ENCODE peak calls at places on chromosomes 12 and 14, in eight cellular contexts. One of them, this sample, is unnamed.

GRCh38 chr12:95694148-95694547 is 96.4 kb downstream of the NTN4 start:
- DNase-seq in nephron progenitor cell: no peak
- DNase-seq in aorta: peak
- DNase-seq in stimulated activated CD8-positive, alpha-beta memory T cell treated with anti-CD3 and anti-CD28 coated beads, Interleukin-2, amount 100 ng/mL, for 48 hours: no peak
- DNase-seq in activated CD4-positive, alpha-beta T cell treated with anti-CD3 and anti-CD28 coated beads, Interleukin-2, amount 50 U/mL, for 24 hours: no peak
- DNase-seq in Daoy: no peak
- DNase-seq in epithelial cell of proximal tubule: no peak
- DNase-seq in C1 segment of cervical spinal cord: no peak
- DNase-seq in this sample: no peak

GRCh38 chr12:57195655-57196371 is 20.8 kb upstream of the NXPH4 start:
- DNase-seq in nephron progenitor cell: no peak
- DNase-seq in aorta: no peak
- DNase-seq in stimulated activated CD8-positive, alpha-beta memory T cell treated with anti-CD3 and anti-CD28 coated beads, Interleukin-2, amount 100 ng/mL, for 48 hours: no peak
- DNase-seq in activated CD4-positive, alpha-beta T cell treated with anti-CD3 and anti-CD28 coated beads, Interleukin-2, amount 50 U/mL, for 24 hours: no peak
- DNase-seq in Daoy: peak
- DNase-seq in epithelial cell of proximal tubule: no peak
- DNase-seq in C1 segment of cervical spinal cord: no peak
- DNase-seq in this sample: no peak

GRCh38 chr14:64826333-64826732 is 53.4 kb downstream of the SPTB start:
- DNase-seq in nephron progenitor cell: no peak
- DNase-seq in aorta: no peak
- DNase-seq in stimulated activated CD8-positive, alpha-beta memory T cell treated with anti-CD3 and anti-CD28 coated beads, Interleukin-2, amount 100 ng/mL, for 48 hours: no peak
- DNase-seq in activated CD4-positive, alpha-beta T cell treated with anti-CD3 and anti-CD28 coated beads, Interleukin-2, amount 50 U/mL, for 24 hours: no peak
- DNase-seq in Daoy: no peak
- DNase-seq in epithelial cell of proximal tubule: no peak
- DNase-seq in C1 segment of cervical spinal cord: no peak
- DNase-seq in this sample: no peak

GRCh38 chr12:68873316-68873715 is 59.7 kb downstream of the CPM start:
- DNase-seq in nephron progenitor cell: no peak
- DNase-seq in aorta: no peak
- DNase-seq in stimulated activated CD8-positive, alpha-beta memory T cell treated with anti-CD3 and anti-CD28 coated beads, Interleukin-2, amount 100 ng/mL, for 48 hours: no peak
- DNase-seq in activated CD4-positive, alpha-beta T cell treated with anti-CD3 and anti-CD28 coated beads, Interleukin-2, amount 50 U/mL, for 24 hours: no peak
- DNase-seq in Daoy: no peak
- DNase-seq in epithelial cell of proximal tubule: no peak
- DNase-seq in C1 segment of cervical spinal cord: no peak
- DNase-seq in this sample: no peak

GRCh38 chr12:82708507-82708906 is 21.8 kb downstream of the TMTC2 start:
- DNase-seq in nephron progenitor cell: no peak
- DNase-seq in aorta: no peak
- DNase-seq in stimulated activated CD8-positive, alpha-beta memory T cell treated with anti-CD3 and anti-CD28 coated beads, Interleukin-2, amount 100 ng/mL, for 48 hours: no peak
- DNase-seq in activated CD4-positive, alpha-beta T cell treated with anti-CD3 and anti-CD28 coated beads, Interleukin-2, amount 50 U/mL, for 24 hours: no peak
- DNase-seq in Daoy: no peak
- DNase-seq in epithelial cell of proximal tubule: no peak
- DNase-seq in C1 segment of cervical spinal cord: peak
- DNase-seq in this sample: no peak

GRCh38 chr14:50085570-50086315 is 30.6 kb downstream of the VCPKMT start:
- DNase-seq in nephron progenitor cell: no peak
- DNase-seq in aorta: no peak
- DNase-seq in stimulated activated CD8-positive, alpha-beta memory T cell treated with anti-CD3 and anti-CD28 coated beads, Interleukin-2, amount 100 ng/mL, for 48 hours: no peak
- DNase-seq in activated CD4-positive, alpha-beta T cell treated with anti-CD3 and anti-CD28 coated beads, Interleukin-2, amount 50 U/mL, for 24 hours: no peak
- DNase-seq in Daoy: peak
- DNase-seq in epithelial cell of proximal tubule: no peak
- DNase-seq in C1 segment of cervical spinal cord: no peak
- DNase-seq in this sample: no peak

GRCh38 chr12:65977384-65977783 is 153.1 kb downstream of the HMGA2 start:
- DNase-seq in nephron progenitor cell: no peak
- DNase-seq in aorta: no peak
- DNase-seq in stimulated activated CD8-positive, alpha-beta memory T cell treated with anti-CD3 and anti-CD28 coated beads, Interleukin-2, amount 100 ng/mL, for 48 hours: no peak
- DNase-seq in activated CD4-positive, alpha-beta T cell treated with anti-CD3 and anti-CD28 coated beads, Interleukin-2, amount 50 U/mL, for 24 hours: no peak
- DNase-seq in Daoy: peak
- DNase-seq in epithelial cell of proximal tubule: no peak
- DNase-seq in C1 segment of cervical spinal cord: no peak
- DNase-seq in this sample: no peak

GRCh38 chr12:64733857-64734256 is 25.3 kb downstream of the GNS start:
- DNase-seq in nephron progenitor cell: no peak
- DNase-seq in aorta: peak
- DNase-seq in stimulated activated CD8-positive, alpha-beta memory T cell treated with anti-CD3 and anti-CD28 coated beads, Interleukin-2, amount 100 ng/mL, for 48 hours: no peak
- DNase-seq in activated CD4-positive, alpha-beta T cell treated with anti-CD3 and anti-CD28 coated beads, Interleukin-2, amount 50 U/mL, for 24 hours: no peak
- DNase-seq in Daoy: peak
- DNase-seq in epithelial cell of proximal tubule: peak
- DNase-seq in C1 segment of cervical spinal cord: peak
- DNase-seq in this sample: no peak

GRCh38 chr14:23154876-23155587 is 28.4 kb downstream of the SLC7A8 start:
- DNase-seq in nephron progenitor cell: no peak
- DNase-seq in aorta: peak
- DNase-seq in stimulated activated CD8-positive, alpha-beta memory T cell treated with anti-CD3 and anti-CD28 coated beads, Interleukin-2, amount 100 ng/mL, for 48 hours: no peak
- DNase-seq in activated CD4-positive, alpha-beta T cell treated with anti-CD3 and anti-CD28 coated beads, Interleukin-2, amount 50 U/mL, for 24 hours: no peak
- DNase-seq in Daoy: peak
- DNase-seq in epithelial cell of proximal tubule: no peak
- DNase-seq in C1 segment of cervical spinal cord: no peak
- DNase-seq in this sample: no peak

GRCh38 chr12:65098364-65098763 is 22.7 kb downstream of the WIF1 start:
- DNase-seq in nephron progenitor cell: no peak
- DNase-seq in aorta: no peak
- DNase-seq in stimulated activated CD8-positive, alpha-beta memory T cell treated with anti-CD3 and anti-CD28 coated beads, Interleukin-2, amount 100 ng/mL, for 48 hours: no peak
- DNase-seq in activated CD4-positive, alpha-beta T cell treated with anti-CD3 and anti-CD28 coated beads, Interleukin-2, amount 50 U/mL, for 24 hours: no peak
- DNase-seq in Daoy: peak
- DNase-seq in epithelial cell of proximal tubule: no peak
- DNase-seq in C1 segment of cervical spinal cord: no peak
- DNase-seq in this sample: no peak

GRCh38 chr14:99945732-99946651 is 119.2 kb upstream of the EVL start:
- DNase-seq in nephron progenitor cell: no peak
- DNase-seq in aorta: no peak
- DNase-seq in stimulated activated CD8-positive, alpha-beta memory T cell treated with anti-CD3 and anti-CD28 coated beads, Interleukin-2, amount 100 ng/mL, for 48 hours: no peak
- DNase-seq in activated CD4-positive, alpha-beta T cell treated with anti-CD3 and anti-CD28 coated beads, Interleukin-2, amount 50 U/mL, for 24 hours: no peak
- DNase-seq in Daoy: no peak
- DNase-seq in epithelial cell of proximal tubule: no peak
- DNase-seq in C1 segment of cervical spinal cord: no peak
- DNase-seq in this sample: no peak

GRCh38 chr12:29794869-29795268 is 11.1 kb upstream of the TMTC1 start:
- DNase-seq in nephron progenitor cell: no peak
- DNase-seq in aorta: no peak
- DNase-seq in stimulated activated CD8-positive, alpha-beta memory T cell treated with anti-CD3 and anti-CD28 coated beads, Interleukin-2, amount 100 ng/mL, for 48 hours: no peak
- DNase-seq in activated CD4-positive, alpha-beta T cell treated with anti-CD3 and anti-CD28 coated beads, Interleukin-2, amount 50 U/mL, for 24 hours: no peak
- DNase-seq in Daoy: no peak
- DNase-seq in epithelial cell of proximal tubule: no peak
- DNase-seq in C1 segment of cervical spinal cord: no peak
- DNase-seq in this sample: no peak

This sample was measured in spleen.